ENCODE peak calls at places on chromosomes 12 and 14, in six cellular contexts. One of them, this sample, is unnamed.

GRCh38 chr14:69980457-69981414 is 101.5 kb downstream of the SMOC1 start:
- DNase-seq in sciatic nerve: no peak
- DNase-seq in AG20443: no peak
- DNase-seq in amniotic epithelial cell: no peak
- DNase-seq in H9: peak; percentile 32
- DNase-seq in thoracic aorta: no peak
- DNase-seq in this sample: no peak

GRCh38 chr14:105045710-105046326 is 19.4 kb downstream of the GPR132 start:
- DNase-seq in sciatic nerve: peak; percentile 93
- DNase-seq in AG20443: peak; percentile 97
- DNase-seq in amniotic epithelial cell: peak; percentile 58
- DNase-seq in H9: peak; percentile 89
- DNase-seq in thoracic aorta: peak; percentile 52
- DNase-seq in this sample: peak; percentile 95

GRCh38 chr14:65972891-65973290 is 513.3 kb upstream of the CCDC196 start:
- DNase-seq in sciatic nerve: no peak
- DNase-seq in AG20443: peak; percentile 55
- DNase-seq in amniotic epithelial cell: peak; percentile 93
- DNase-seq in H9: no peak
- DNase-seq in thoracic aorta: no peak
- DNase-seq in this sample: no peak

GRCh38 chr14:99015833-99016232 is 256.2 kb downstream of the BCL11B start:
- DNase-seq in sciatic nerve: no peak
- DNase-seq in AG20443: no peak
- DNase-seq in amniotic epithelial cell: no peak
- DNase-seq in H9: no peak
- DNase-seq in thoracic aorta: no peak
- DNase-seq in this sample: no peak

GRCh38 chr12:96986883-96987523 is 79.9 kb downstream of the NEDD1 start:
- DNase-seq in sciatic nerve: no peak
- DNase-seq in AG20443: peak; percentile 47
- DNase-seq in amniotic epithelial cell: peak; percentile 11
- DNase-seq in H9: no peak
- DNase-seq in thoracic aorta: no peak
- DNase-seq in this sample: peak; percentile 39

GRCh38 chr12:122866379-122866778 is 29.5 kb downstream of the VPS37B start:
- DNase-seq in sciatic nerve: peak; percentile 53
- DNase-seq in AG20443: no peak
- DNase-seq in amniotic epithelial cell: no peak
- DNase-seq in H9: no peak
- DNase-seq in thoracic aorta: no peak
- DNase-seq in this sample: no peak

GRCh38 chr14:69088523-69089445 is 64.1 kb downstream of the DCAF5 start:
- DNase-seq in sciatic nerve: no peak
- DNase-seq in AG20443: peak; percentile 44
- DNase-seq in amniotic epithelial cell: peak; percentile 93
- DNase-seq in H9: no peak
- DNase-seq in thoracic aorta: no peak
- DNase-seq in this sample: no peak

GRCh38 chr14:55122441-55122986 is 6.5 kb upstream of the LGALS3 start:
- DNase-seq in sciatic nerve: no peak
- DNase-seq in AG20443: peak; percentile 25
- DNase-seq in amniotic epithelial cell: peak; percentile 71
- DNase-seq in H9: no peak
- DNase-seq in thoracic aorta: no peak
- DNase-seq in this sample: peak; percentile 25

GRCh38 chr14:34318014-34318413 is 144.0 kb downstream of the SPTSSA start:
- DNase-seq in sciatic nerve: no peak
- DNase-seq in AG20443: no peak
- DNase-seq in amniotic epithelial cell: no peak
- DNase-seq in H9: no peak
- DNase-seq in thoracic aorta: no peak
- DNase-seq in this sample: no peak

GRCh38 chr14:64569108-64570045 is 19.6 kb downstream of the PPP1R36 start:
- DNase-seq in sciatic nerve: peak; percentile 70
- DNase-seq in AG20443: peak; percentile 89
- DNase-seq in amniotic epithelial cell: peak; percentile 88
- DNase-seq in H9: no peak
- DNase-seq in thoracic aorta: peak; percentile 21
- DNase-seq in this sample: peak; percentile 80

GRCh38 chr12:114683709-114684097 is 272 bp downstream of the TBX3 start:
- DNase-seq in sciatic nerve: no peak
- DNase-seq in AG20443: no peak
- DNase-seq in amniotic epithelial cell: no peak
- DNase-seq in H9: no peak
- DNase-seq in thoracic aorta: no peak
- DNase-seq in this sample: no peak

GRCh38 chr14:100748403-100748802 is 21.7 kb downstream of the DLK1 start:
- DNase-seq in sciatic nerve: no peak
- DNase-seq in AG20443: no peak
- DNase-seq in amniotic epithelial cell: no peak
- DNase-seq in H9: peak; percentile 5
- DNase-seq in thoracic aorta: no peak
- DNase-seq in this sample: no peak

GRCh38 chr12:70667253-70667652 is 30.0 kb upstream of the PTPRB start:
- DNase-seq in sciatic nerve: no peak
- DNase-seq in AG20443: no peak
- DNase-seq in amniotic epithelial cell: no peak
- DNase-seq in H9: no peak
- DNase-seq in thoracic aorta: no peak
- DNase-seq in this sample: no peak

GRCh38 chr12:51028126-51028810 is 2.1 kb upstream of the SLC11A2 start:
- DNase-seq in sciatic nerve: no peak
- DNase-seq in AG20443: peak; percentile 24
- DNase-seq in amniotic epithelial cell: peak; percentile 77
- DNase-seq in H9: peak; percentile 72
- DNase-seq in thoracic aorta: no peak
- DNase-seq in this sample: peak; percentile 29

GRCh38 chr14:61277232-61277631 is 3.9 kb downstream of the TMEM30B start:
- DNase-seq in sciatic nerve: no peak
- DNase-seq in AG20443: no peak
- DNase-seq in amniotic epithelial cell: no peak
- DNase-seq in H9: no peak
- DNase-seq in thoracic aorta: no peak
- DNase-seq in this sample: no peak

GRCh38 chr12:9221476-9221875 is 13.3 kb upstream of the PZP start:
- DNase-seq in sciatic nerve: no peak
- DNase-seq in AG20443: no peak
- DNase-seq in amniotic epithelial cell: no peak
- DNase-seq in H9: no peak
- DNase-seq in thoracic aorta: no peak
- DNase-seq in this sample: no peak

GRCh38 chr12:91811481-91812287 is 334.0 kb downstream of the BTG1 start:
- DNase-seq in sciatic nerve: peak; percentile 87
- DNase-seq in AG20443: peak; percentile 55
- DNase-seq in amniotic epithelial cell: peak; percentile 64
- DNase-seq in H9: peak; percentile 66
- DNase-seq in thoracic aorta: peak; percentile 25
- DNase-seq in this sample: peak; percentile 39

GRCh38 chr14:73463411-73463810 is 5.1 kb upstream of the NUMB start:
- DNase-seq in sciatic nerve: no peak
- DNase-seq in AG20443: peak; percentile 79
- DNase-seq in amniotic epithelial cell: peak; percentile 96
- DNase-seq in H9: no peak
- DNase-seq in thoracic aorta: peak; percentile 33
- DNase-seq in this sample: peak; percentile 67

GRCh38 chr12:68612675-68613074 is 2.0 kb downstream of the RAP1B start:
- DNase-seq in sciatic nerve: no peak
- DNase-seq in AG20443: no peak
- DNase-seq in amniotic epithelial cell: no peak
- DNase-seq in H9: no peak
- DNase-seq in thoracic aorta: no peak
- DNase-seq in this sample: no peak

GRCh38 chr12:29710104-29710503 is 73.6 kb downstream of the TMTC1 start:
- DNase-seq in sciatic nerve: no peak
- DNase-seq in AG20443: no peak
- DNase-seq in amniotic epithelial cell: no peak
- DNase-seq in H9: peak; percentile 82
- DNase-seq in thoracic aorta: no peak
- DNase-seq in this sample: no peak

GRCh38 chr12:104054681-104055346 is 4.8 kb upstream of the GLT8D2 start:
- DNase-seq in sciatic nerve: no peak
- DNase-seq in AG20443: no peak
- DNase-seq in amniotic epithelial cell: no peak
- DNase-seq in H9: peak; percentile 69
- DNase-seq in thoracic aorta: no peak
- DNase-seq in this sample: no peak

GRCh38 chr14:75630695-75631452 is 29.8 kb downstream of the ERG28 start:
- DNase-seq in sciatic nerve: no peak
- DNase-seq in AG20443: no peak
- DNase-seq in amniotic epithelial cell: no peak
- DNase-seq in H9: peak; percentile 89
- DNase-seq in thoracic aorta: no peak
- DNase-seq in this sample: no peak

GRCh38 chr12:116319851-116320621 is 42.5 kb upstream of the MED13L start:
- DNase-seq in sciatic nerve: no peak
- DNase-seq in AG20443: peak; percentile 90
- DNase-seq in amniotic epithelial cell: peak; percentile 88
- DNase-seq in H9: no peak
- DNase-seq in thoracic aorta: peak; percentile 65
- DNase-seq in this sample: peak; percentile 81

GRCh38 chr14:61894452-61895077 is 132.3 kb downstream of the SNAPC1 start:
- DNase-seq in sciatic nerve: peak; percentile 70
- DNase-seq in AG20443: peak; percentile 81
- DNase-seq in amniotic epithelial cell: peak; percentile 54
- DNase-seq in H9: peak; percentile 56
- DNase-seq in thoracic aorta: no peak
- DNase-seq in this sample: peak; percentile 63

GRCh38 chr12:98424726-98425401 is 90.5 kb upstream of the TMPO start:
- DNase-seq in sciatic nerve: peak; percentile 80
- DNase-seq in AG20443: peak; percentile 79
- DNase-seq in amniotic epithelial cell: peak; percentile 87
- DNase-seq in H9: peak; percentile 70
- DNase-seq in thoracic aorta: no peak
- DNase-seq in this sample: peak; percentile 63

GRCh38 chr14:91063119-91063518 is 2.7 kb upstream of the RPS6KA5 start:
- DNase-seq in sciatic nerve: no peak
- DNase-seq in AG20443: no peak
- DNase-seq in amniotic epithelial cell: no peak
- DNase-seq in H9: no peak
- DNase-seq in thoracic aorta: no peak
- DNase-seq in this sample: no peak

This sample was measured in AG08396.